ENCODE peak calls at places on chromosomes 12 and 14, in eight cellular contexts. V is adrenal gland, U is neuronal stem cell, I is fibroblast of lung, F is tibial nerve, Z is psoas muscle, H is heart left ventricle, E is aorta. X is an unnamed sample. For H3K36me3, the result is how much of the 10 kb centered on the place peaks cover.

GRCh38 chr14:39683711-39684110 is 251.5 kb upstream of the FBXO33 start:
- DNase-seq in I (peak), E (no peak), Z (no peak), V (no peak), F (no peak), U (no peak), H (no peak), X (no peak)

GRCh38 chr14:69880051-69880487 is 853 bp downstream of the SMOC1 start:
- DNase-seq in E (no peak), I (no peak), H (no peak), Z (no peak), U (no peak), V (no peak), F (no peak), X (no peak)

GRCh38 chr14:100890044-100890443 is 13.5 kb downstream of the RTL1 start:
- DNase-seq in I (no peak), V (no peak), F (no peak), H (no peak), Z (no peak), E (peak), U (no peak), X (no peak)

GRCh38 chr12:21416611-21417121 is 20.8 kb upstream of the PYROXD1 start:
- DNase-seq in Z (no peak), F (no peak), I (peak), H (no peak), V (no peak), U (peak), E (no peak), X (no peak)

GRCh38 chr12:58583541-58583940 is 336.8 kb downstream of the LRIG3 start:
- DNase-seq in V (no peak), H (no peak), U (peak), E (no peak), I (peak), F (peak), Z (peak), X (no peak)

GRCh38 chr14:99131632-99132271 is 140.2 kb downstream of the BCL11B start:
- DNase-seq in V (no peak), H (no peak), I (no peak), E (no peak), U (no peak), Z (no peak), F (peak), X (no peak)

GRCh38 chr12:14554281-14555008 is 13.2 kb downstream of the PLBD1 start:
- DNase-seq in I (no peak), H (peak), Z (peak), F (peak), U (no peak), V (peak), E (peak), X (no peak)

GRCh38 chr12:25364529-25365339 is 114.0 kb upstream of the KRAS start:
- DNase-seq in U (no peak), H (no peak), I (no peak), Z (no peak), E (no peak), F (no peak), V (no peak), X (no peak)

GRCh38 chr14:30610719-30611388 is 11.3 kb upstream of the SCFD1 start:
- DNase-seq in E (no peak), I (peak), Z (no peak), U (no peak), H (peak), F (peak), V (peak), X (no peak)

GRCh38 chr14:67472726-67473125 is 15.8 kb downstream of the TMEM229B start:
- DNase-seq in Z (no peak), H (no peak), V (no peak), I (no peak), U (no peak), E (no peak), F (no peak), X (no peak)

GRCh38 chr14:105485720-105486332 is 860 bp upstream of the CRIP1 start:
- DNase-seq in F (no peak), E (no peak), U (no peak), H (no peak), Z (no peak), V (no peak), I (no peak), X (no peak)
- H3K4me3 ChIP-seq in F (no peak), E (no peak), U (peak), H (peak), Z (peak), V (no peak), I (no peak), X (no peak)

DNA sequence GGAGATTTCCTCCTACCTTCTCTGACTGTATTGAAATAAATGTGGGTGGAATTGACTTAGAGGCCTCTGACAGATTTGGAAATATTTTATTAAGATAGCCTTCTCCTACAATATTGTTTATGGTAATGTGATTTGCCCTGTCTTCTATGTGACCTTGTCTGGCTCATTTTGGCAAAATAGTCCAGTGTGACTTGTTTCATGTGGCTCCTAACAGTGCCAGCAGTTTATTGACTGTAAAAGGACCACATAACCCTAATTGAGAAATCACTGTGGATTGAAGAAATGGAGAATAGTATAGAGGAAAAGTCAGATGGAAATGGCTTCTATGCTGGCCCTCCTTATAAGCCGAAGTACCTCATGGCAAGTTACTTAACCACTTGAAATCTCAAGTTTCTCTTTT is 170.9 kb upstream of the PTPRQ start:
- DNase-seq in V (no peak), F (no peak), H (no peak), E (no peak), I (no peak), U (no peak), Z (no peak), X (no peak)
- H3K27ac ChIP-seq in V (no peak), F (no peak), H (no peak), E (no peak), I (no peak), U (no peak), Z (no peak), X (no peak)

GRCh38 chr12:131756441-131756840 is 45.6 kb downstream of the SFSWAP start:
- DNase-seq in U (no peak), Z (no peak), I (no peak), H (no peak), V (no peak), E (no peak), F (no peak), X (no peak)

GRCh38 chr12:131761638-131762037 is 50.7 kb downstream of the SFSWAP start:
- DNase-seq in I (no peak), E (no peak), H (no peak), U (no peak), V (no peak), F (no peak), Z (no peak), X (no peak)

GRCh38 chr12:131758016-131758739 is 47.3 kb downstream of the SFSWAP start:
- DNase-seq in V (no peak), H (no peak), I (no peak), E (no peak), Z (no peak), F (no peak), U (no peak), X (no peak)

GRCh38 chr12:131757111-131757510 is 46.2 kb downstream of the SFSWAP start:
- DNase-seq in I (no peak), F (no peak), Z (no peak), E (no peak), V (no peak), H (no peak), U (no peak), X (no peak)

GRCh38 chr12:131759176-131759575 is 48.3 kb downstream of the SFSWAP start:
- DNase-seq in F (no peak), V (no peak), U (no peak), H (no peak), I (peak), E (no peak), Z (no peak), X (no peak)
- H3K36me3 ChIP-seq in F (under half), V (under half), U (under half), H (under half), I (under half), E (under half), Z (half or more), X (under half)

DNA sequence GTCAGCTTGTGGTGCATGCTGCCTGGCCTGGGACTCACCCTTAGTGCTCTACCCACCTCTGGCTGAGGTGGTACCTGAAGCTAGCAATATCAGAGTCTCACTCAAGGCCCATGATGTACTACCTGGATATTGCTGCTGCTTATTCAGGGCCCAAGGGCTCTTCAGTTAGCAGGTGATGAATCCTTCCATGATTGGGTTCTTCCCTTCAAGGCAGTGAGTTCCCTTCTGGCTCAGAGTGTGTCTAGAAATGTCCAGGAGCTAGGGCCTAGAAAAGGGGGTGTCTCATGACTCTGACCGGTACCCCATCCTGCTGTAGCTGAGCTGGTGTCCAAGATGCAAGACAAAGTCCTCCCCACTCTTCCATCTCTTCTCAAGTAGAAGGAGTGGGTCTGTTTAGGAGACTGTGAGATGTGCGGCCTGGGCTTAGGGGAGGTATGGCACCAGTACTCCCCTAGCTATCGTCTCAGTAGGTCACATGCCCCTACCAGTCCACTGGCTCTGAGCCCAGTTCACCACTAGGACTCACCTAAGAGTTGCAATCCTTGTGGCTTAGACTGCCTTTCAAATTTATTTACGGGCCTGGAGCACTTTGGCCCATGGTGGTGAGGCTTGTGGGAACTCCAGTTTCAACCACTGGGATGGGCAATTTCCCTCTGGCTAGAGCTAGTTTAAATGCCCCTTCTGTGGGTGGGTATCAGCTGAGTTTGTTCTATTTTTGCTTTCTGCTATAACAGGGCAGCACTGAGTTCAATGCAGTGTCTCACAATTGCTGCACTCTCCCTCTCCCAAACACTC is 12.2 kb downstream of the PRORP start:
- DNase-seq in V (no peak), F (no peak), E (no peak), U (no peak), Z (no peak), I (no peak), H (peak), X (no peak)
- H3K4me3 ChIP-seq in V (no peak), F (no peak), E (no peak), U (no peak), Z (no peak), I (no peak), H (no peak), X (no peak)

GRCh38 chr14:91484186-91484585 is 25.9 kb downstream of the PPP4R3A start:
- DNase-seq in I (no peak), F (no peak), H (no peak), E (no peak), Z (no peak), V (no peak), U (no peak), X (no peak)

GRCh38 chr14:91484744-91485143 is 25.4 kb downstream of the PPP4R3A start:
- DNase-seq in V (no peak), U (no peak), H (no peak), I (no peak), F (no peak), Z (no peak), E (no peak), X (no peak)

GRCh38 chr14:91477388-91477787 is 32.7 kb downstream of the PPP4R3A start:
- DNase-seq in F (no peak), U (no peak), Z (no peak), E (no peak), V (no peak), I (no peak), H (no peak), X (no peak)

DNA sequence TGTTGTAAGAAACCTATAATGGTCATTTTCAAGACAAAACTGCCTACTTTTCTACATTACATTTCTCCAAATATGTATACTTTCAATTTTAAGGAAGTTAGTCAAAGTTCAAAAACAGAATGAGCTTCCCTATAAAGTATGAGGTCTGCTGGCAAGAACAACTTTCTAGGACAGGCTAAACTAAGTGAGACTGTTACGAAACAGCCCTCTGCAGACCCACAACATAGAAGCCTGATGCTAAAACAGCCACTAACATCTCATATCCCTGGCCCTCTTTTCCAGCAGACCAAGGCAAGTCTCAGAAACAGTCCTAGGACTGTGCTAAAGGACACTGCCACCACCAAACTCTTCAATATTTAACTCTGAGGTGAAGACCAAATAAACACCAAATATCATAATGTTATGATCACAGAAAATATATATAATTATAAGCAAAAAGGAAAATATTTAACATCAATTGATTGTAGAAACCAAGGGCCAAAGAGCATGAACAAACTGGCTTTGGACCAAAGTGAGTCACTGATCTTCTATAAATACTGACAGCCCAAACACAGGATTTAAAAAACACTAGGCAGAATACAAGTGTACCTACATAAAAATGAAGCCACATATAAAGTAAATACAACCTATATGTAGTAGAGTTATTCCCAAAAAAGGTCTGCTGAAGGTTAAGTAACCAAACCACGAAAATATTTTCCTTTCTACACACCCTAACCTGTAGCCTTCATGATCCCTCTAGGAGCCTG is 27.7 kb downstream of the PPP4R3A start:
- DNase-seq in H (no peak), F (no peak), V (no peak), Z (no peak), E (no peak), I (peak), U (no peak), X (no peak)
- H3K27ac ChIP-seq in H (peak), F (no peak), V (no peak), Z (peak), E (no peak), I (peak), U (no peak), X (no peak)

DNA sequence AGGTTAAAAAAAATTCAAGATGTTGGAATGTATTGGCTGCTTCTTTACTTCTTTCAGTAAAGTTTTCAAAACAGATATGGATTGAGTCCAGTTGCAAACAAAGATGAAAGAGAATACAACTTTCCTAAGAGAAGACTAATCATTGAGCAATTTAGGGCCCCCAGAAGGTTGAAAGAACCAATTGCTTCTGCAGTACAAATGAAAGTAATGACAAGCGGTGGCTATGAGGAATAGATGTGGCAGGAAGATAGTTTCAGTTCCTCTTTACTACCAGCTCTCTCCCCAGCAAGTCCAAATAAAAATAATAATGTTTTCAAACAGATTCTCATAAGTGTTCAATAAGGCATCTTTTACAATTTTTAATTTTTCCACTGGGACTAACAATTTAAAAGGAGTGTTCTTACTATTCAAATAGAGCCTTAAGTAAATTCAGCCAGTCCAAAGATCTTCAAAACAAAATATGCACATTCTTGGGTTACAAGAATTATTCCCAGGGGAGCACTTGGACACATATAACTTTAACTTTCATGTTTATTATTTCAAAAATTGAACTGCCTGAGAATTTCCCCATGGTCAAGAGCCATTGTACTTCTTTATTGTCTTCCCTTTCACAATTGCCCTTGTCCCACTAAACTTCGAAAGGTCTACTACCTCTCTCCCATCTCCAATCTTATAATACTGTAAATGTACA is 62.4 kb upstream of the PPP1R12A start:
- DNase-seq in V (no peak), I (peak), F (no peak), Z (no peak), E (no peak), H (no peak), U (no peak), X (no peak)
- H3K36me3 ChIP-seq in V (under half), I (under half), F (under half), Z (under half), E (under half), H (under half), U (under half), X (under half)

DNA sequence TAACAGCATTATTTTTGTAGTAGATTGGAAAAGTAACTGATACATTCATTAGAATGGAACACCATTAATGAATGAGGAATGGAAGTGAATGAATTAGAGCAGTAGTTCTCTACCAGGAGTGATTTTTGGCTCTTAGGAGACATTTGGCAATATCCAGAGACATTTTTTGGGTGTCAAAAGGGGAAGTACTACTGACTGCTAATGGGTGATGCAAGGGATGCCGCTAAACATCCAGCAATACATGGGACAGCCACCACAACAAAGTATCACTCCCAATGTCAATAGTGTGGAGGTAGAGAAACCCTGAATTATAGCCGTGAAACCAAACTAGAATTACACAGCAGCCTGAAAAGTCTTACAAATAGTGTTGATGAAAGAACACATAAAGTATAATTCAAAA is 1.5 kb downstream of the CHURC1 start:
- DNase-seq in V (no peak), F (no peak), Z (no peak), I (no peak), E (no peak), H (no peak), U (no peak), X (no peak)
- H3K4me3 ChIP-seq in V (no peak), F (no peak), Z (peak), I (peak), E (peak), H (peak), U (no peak), X (no peak)

DNA sequence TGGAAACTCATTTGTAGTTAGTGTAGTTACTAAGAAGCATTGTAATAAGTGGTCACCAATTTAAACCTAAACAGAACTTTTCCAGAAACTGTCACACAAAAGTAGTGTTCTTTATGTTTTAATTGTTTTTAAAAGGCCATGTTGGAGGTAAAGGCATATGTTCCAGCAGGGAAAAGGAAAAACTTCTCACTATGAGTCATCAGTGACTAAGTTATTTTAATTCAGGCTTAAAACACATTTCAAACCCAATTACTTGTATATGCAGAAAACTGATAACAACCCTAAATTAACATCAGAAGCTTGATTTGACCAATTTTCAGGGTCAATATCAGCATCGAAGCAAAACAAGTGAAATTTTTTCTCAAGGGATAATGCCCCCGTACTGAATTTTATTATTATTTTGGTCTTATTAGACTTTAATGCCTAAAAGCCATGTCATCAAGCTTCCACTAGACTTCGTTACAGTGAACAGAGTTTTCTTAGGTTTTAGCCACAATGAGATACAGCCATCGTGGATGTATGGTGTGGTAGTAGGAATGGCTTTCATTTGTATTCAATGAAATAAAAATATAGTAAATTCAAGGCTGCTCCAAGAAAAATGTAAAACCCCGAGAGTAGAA is 11.8 kb downstream of the TAOK3 start:
- DNase-seq in U (no peak), Z (no peak), V (no peak), F (no peak), H (no peak), E (no peak), I (peak), X (no peak)
- H3K27ac ChIP-seq in U (no peak), Z (no peak), V (no peak), F (no peak), H (no peak), E (no peak), I (peak), X (no peak)

DNA sequence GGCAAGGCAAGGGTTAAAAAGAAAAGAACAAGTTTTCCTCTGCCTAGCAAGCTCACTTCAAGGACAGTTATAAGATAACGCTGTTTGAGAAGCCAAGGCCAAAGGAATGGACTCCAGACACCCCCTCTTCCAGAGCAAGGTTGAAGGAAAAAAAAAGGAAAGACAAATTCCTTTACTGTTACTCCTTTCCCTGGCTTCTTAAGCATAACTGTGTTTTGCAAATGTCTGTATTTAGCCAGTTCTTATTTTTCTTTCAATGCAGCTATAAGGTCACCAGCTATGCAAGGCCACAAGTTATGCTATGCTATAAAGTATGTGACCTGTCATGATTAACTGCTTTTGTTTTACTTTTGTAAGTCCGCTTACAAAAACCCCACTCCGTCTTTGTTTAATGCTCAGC is 26.6 kb downstream of the ZNF410 start:
- DNase-seq in U (no peak), V (no peak), H (no peak), I (peak), E (no peak), F (no peak), Z (no peak), X (no peak)
- H3K36me3 ChIP-seq in U (under half), V (under half), H (under half), I (under half), E (under half), F (under half), Z (half or more), X (under half)

X was measured in iPS DF 6.9.